ENCODE peak calls at places on chromosome 11, in nine cellular contexts. One of them, this sample, is unnamed.

GRCh38 chr11:71165771-71166170 is 86.6 kb downstream of the SHANK2 start:
- DNase-seq in NCI-H1105 treated with DMSO at 0.1 percent for 48 hours: no peak
- DNase-seq in gastrocnemius medialis: no peak
- DNase-seq in dermis blood vessel endothelial cell: no peak
- DNase-seq in epithelial cell of esophagus: no peak
- DNase-seq in stimulated activated CD4-positive, alpha-beta T cell treated with anti-CD3 and anti-CD28 coated beads, Interleukin-2, amount 100 ng/mL, for 48 hours: no peak
- DNase-seq in activated naive CD8-positive, alpha-beta T cell treated with anti-CD3 and anti-CD28 coated beads, Interleukin-2, amount 50 U/mL, for 24 hours: no peak
- DNase-seq in putamen: no peak
- DNase-seq in activated naive CD4-positive, alpha-beta T cell treated with anti-CD3 and anti-CD28 coated beads for 36 hours: no peak
- DNase-seq in this sample: no peak

GRCh38 chr11:67640021-67640757 is 626 bp upstream of the TBX10 start:
- DNase-seq in NCI-H1105 treated with DMSO at 0.1 percent for 48 hours: peak; percentile 18
- DNase-seq in gastrocnemius medialis: no peak
- DNase-seq in dermis blood vessel endothelial cell: peak; percentile 70
- DNase-seq in epithelial cell of esophagus: peak; percentile 51
- DNase-seq in stimulated activated CD4-positive, alpha-beta T cell treated with anti-CD3 and anti-CD28 coated beads, Interleukin-2, amount 100 ng/mL, for 48 hours: peak; percentile 50
- DNase-seq in activated naive CD8-positive, alpha-beta T cell treated with anti-CD3 and anti-CD28 coated beads, Interleukin-2, amount 50 U/mL, for 24 hours: peak; percentile 66
- DNase-seq in putamen: no peak
- DNase-seq in activated naive CD4-positive, alpha-beta T cell treated with anti-CD3 and anti-CD28 coated beads for 36 hours: peak; percentile 69
- DNase-seq in this sample: peak; percentile 58

GRCh38 chr11:112437096-112437495 is 176.4 kb upstream of the PLET1 start:
- DNase-seq in NCI-H1105 treated with DMSO at 0.1 percent for 48 hours: no peak
- DNase-seq in gastrocnemius medialis: no peak
- DNase-seq in dermis blood vessel endothelial cell: no peak
- DNase-seq in epithelial cell of esophagus: peak; percentile 88
- DNase-seq in stimulated activated CD4-positive, alpha-beta T cell treated with anti-CD3 and anti-CD28 coated beads, Interleukin-2, amount 100 ng/mL, for 48 hours: no peak
- DNase-seq in activated naive CD8-positive, alpha-beta T cell treated with anti-CD3 and anti-CD28 coated beads, Interleukin-2, amount 50 U/mL, for 24 hours: no peak
- DNase-seq in putamen: no peak
- DNase-seq in activated naive CD4-positive, alpha-beta T cell treated with anti-CD3 and anti-CD28 coated beads for 36 hours: no peak
- DNase-seq in this sample: no peak

GRCh38 chr11:28757725-28758515 is 649.7 kb downstream of the METTL15 start:
- DNase-seq in NCI-H1105 treated with DMSO at 0.1 percent for 48 hours: no peak
- DNase-seq in gastrocnemius medialis: no peak
- DNase-seq in dermis blood vessel endothelial cell: peak; percentile 60
- DNase-seq in epithelial cell of esophagus: peak; percentile 46
- DNase-seq in stimulated activated CD4-positive, alpha-beta T cell treated with anti-CD3 and anti-CD28 coated beads, Interleukin-2, amount 100 ng/mL, for 48 hours: no peak
- DNase-seq in activated naive CD8-positive, alpha-beta T cell treated with anti-CD3 and anti-CD28 coated beads, Interleukin-2, amount 50 U/mL, for 24 hours: no peak
- DNase-seq in putamen: no peak
- DNase-seq in activated naive CD4-positive, alpha-beta T cell treated with anti-CD3 and anti-CD28 coated beads for 36 hours: no peak
- DNase-seq in this sample: no peak

GRCh38 chr11:3120071-3120792 is 44.9 kb downstream of the OSBPL5 start:
- DNase-seq in NCI-H1105 treated with DMSO at 0.1 percent for 48 hours: no peak
- DNase-seq in gastrocnemius medialis: no peak
- DNase-seq in dermis blood vessel endothelial cell: no peak
- DNase-seq in epithelial cell of esophagus: no peak
- DNase-seq in stimulated activated CD4-positive, alpha-beta T cell treated with anti-CD3 and anti-CD28 coated beads, Interleukin-2, amount 100 ng/mL, for 48 hours: no peak
- DNase-seq in activated naive CD8-positive, alpha-beta T cell treated with anti-CD3 and anti-CD28 coated beads, Interleukin-2, amount 50 U/mL, for 24 hours: no peak
- DNase-seq in putamen: no peak
- DNase-seq in activated naive CD4-positive, alpha-beta T cell treated with anti-CD3 and anti-CD28 coated beads for 36 hours: no peak
- DNase-seq in this sample: no peak

GRCh38 chr11:8604078-8604723 is 10.2 kb upstream of the STK33 start:
- DNase-seq in NCI-H1105 treated with DMSO at 0.1 percent for 48 hours: no peak
- DNase-seq in gastrocnemius medialis: peak; percentile 23
- DNase-seq in dermis blood vessel endothelial cell: peak; percentile 56
- DNase-seq in epithelial cell of esophagus: peak; percentile 100
- DNase-seq in stimulated activated CD4-positive, alpha-beta T cell treated with anti-CD3 and anti-CD28 coated beads, Interleukin-2, amount 100 ng/mL, for 48 hours: peak; percentile 30
- DNase-seq in activated naive CD8-positive, alpha-beta T cell treated with anti-CD3 and anti-CD28 coated beads, Interleukin-2, amount 50 U/mL, for 24 hours: peak; percentile 60
- DNase-seq in putamen: no peak
- DNase-seq in activated naive CD4-positive, alpha-beta T cell treated with anti-CD3 and anti-CD28 coated beads for 36 hours: peak; percentile 56
- DNase-seq in this sample: peak; percentile 46

GRCh38 chr11:35418282-35418846 is 994 bp downstream of the SLC1A2 start:
- DNase-seq in NCI-H1105 treated with DMSO at 0.1 percent for 48 hours: peak; percentile 35
- DNase-seq in gastrocnemius medialis: no peak
- DNase-seq in dermis blood vessel endothelial cell: no peak
- DNase-seq in epithelial cell of esophagus: peak; percentile 13
- DNase-seq in stimulated activated CD4-positive, alpha-beta T cell treated with anti-CD3 and anti-CD28 coated beads, Interleukin-2, amount 100 ng/mL, for 48 hours: no peak
- DNase-seq in activated naive CD8-positive, alpha-beta T cell treated with anti-CD3 and anti-CD28 coated beads, Interleukin-2, amount 50 U/mL, for 24 hours: peak; percentile 18
- DNase-seq in putamen: no peak
- DNase-seq in activated naive CD4-positive, alpha-beta T cell treated with anti-CD3 and anti-CD28 coated beads for 36 hours: no peak
- DNase-seq in this sample: no peak

GRCh38 chr11:77121876-77122575 is 6.0 kb upstream of the MYO7A start:
- DNase-seq in NCI-H1105 treated with DMSO at 0.1 percent for 48 hours: no peak
- DNase-seq in gastrocnemius medialis: no peak
- DNase-seq in dermis blood vessel endothelial cell: no peak
- DNase-seq in epithelial cell of esophagus: no peak
- DNase-seq in stimulated activated CD4-positive, alpha-beta T cell treated with anti-CD3 and anti-CD28 coated beads, Interleukin-2, amount 100 ng/mL, for 48 hours: no peak
- DNase-seq in activated naive CD8-positive, alpha-beta T cell treated with anti-CD3 and anti-CD28 coated beads, Interleukin-2, amount 50 U/mL, for 24 hours: no peak
- DNase-seq in putamen: no peak
- DNase-seq in activated naive CD4-positive, alpha-beta T cell treated with anti-CD3 and anti-CD28 coated beads for 36 hours: no peak
- DNase-seq in this sample: no peak

GRCh38 chr11:47924184-47924671 is 56.1 kb upstream of the PTPRJ start:
- DNase-seq in NCI-H1105 treated with DMSO at 0.1 percent for 48 hours: no peak
- DNase-seq in gastrocnemius medialis: no peak
- DNase-seq in dermis blood vessel endothelial cell: no peak
- DNase-seq in epithelial cell of esophagus: peak; percentile 43
- DNase-seq in stimulated activated CD4-positive, alpha-beta T cell treated with anti-CD3 and anti-CD28 coated beads, Interleukin-2, amount 100 ng/mL, for 48 hours: no peak
- DNase-seq in activated naive CD8-positive, alpha-beta T cell treated with anti-CD3 and anti-CD28 coated beads, Interleukin-2, amount 50 U/mL, for 24 hours: peak; percentile 18
- DNase-seq in putamen: no peak
- DNase-seq in activated naive CD4-positive, alpha-beta T cell treated with anti-CD3 and anti-CD28 coated beads for 36 hours: no peak
- DNase-seq in this sample: peak; percentile 39

This sample was measured in mucosa of gallbladder.